ENCODE peak calls at places on chromosomes 13 and 19, in seven cellular contexts. M is NCI-H1436 treated with DMSO at 0.1 percent for 48 hours, T is tibial artery, C is ovary, Y is cardiac muscle cell, L is retinal pigment epithelial cell, H is pancreas. P is an unnamed sample.

GRCh38 chr13:110316196-110316595 is 9.1 kb downstream of the COL4A2 start:
- DNase-seq in L (no peak), M (no peak), T (peak), H (no peak), C (no peak), Y (no peak), P (no peak)

GRCh38 chr13:50085063-50085462 is 69.8 kb downstream of the KCNRG start:
- DNase-seq in T (no peak), Y (peak), C (no peak), L (no peak), M (no peak), H (no peak), P (no peak)

GRCh38 chr19:14368011-14368513 is 13.2 kb upstream of the ADGRE5 start:
- DNase-seq in H (no peak), M (no peak), C (no peak), L (no peak), Y (peak), T (no peak), P (no peak)

GRCh38 chr13:46743191-46743590 is 53.8 kb downstream of the ESD start:
- DNase-seq in C (no peak), L (peak), H (no peak), Y (peak), T (no peak), M (no peak), P (no peak)

GRCh38 chr19:18208098-18208951 is 4.5 kb upstream of the RAB3A start:
- DNase-seq in L (no peak), M (no peak), Y (peak), C (peak), H (no peak), T (no peak), P (no peak)

GRCh38 chr19:29678484-29679106 is 13.3 kb downstream of the PLEKHF1 start:
- DNase-seq in H (no peak), T (peak), C (no peak), Y (no peak), M (no peak), L (no peak), P (peak)

GRCh38 chr13:27704681-27705080 is 83.0 kb downstream of the POLR1D start:
- DNase-seq in L (no peak), Y (no peak), H (no peak), M (no peak), C (no peak), T (no peak), P (no peak)

GRCh38 chr13:98143157-98143553 is 261 bp downstream of the FARP1 start:
- DNase-seq in T (peak), L (no peak), Y (no peak), C (no peak), M (no peak), H (peak), P (no peak)

GRCh38 chr13:98222816-98223215 is 45.7 kb upstream of the RNF113B start:
- DNase-seq in C (no peak), T (no peak), L (no peak), Y (no peak), H (no peak), M (no peak), P (no peak)

GRCh38 chr13:113557013-113557412 is 27.5 kb upstream of the TFDP1 start:
- DNase-seq in L (no peak), C (no peak), M (no peak), T (no peak), Y (no peak), H (no peak), P (peak)

GRCh38 chr19:12769689-12770088 is 5.7 kb downstream of the HOOK2 start:
- DNase-seq in Y (no peak), M (no peak), T (no peak), H (no peak), L (no peak), C (no peak), P (no peak)

GRCh38 chr19:19033176-19033425 is 216 bp downstream of the SUGP2 start:
- DNase-seq in M (no peak), Y (no peak), L (no peak), H (no peak), C (no peak), T (no peak), P (no peak)

GRCh38 chr13:20981370-20982095 is 79.0 kb upstream of the XPO4 start:
- DNase-seq in Y (no peak), C (no peak), T (no peak), L (no peak), H (no peak), M (no peak), P (no peak)

GRCh38 chr19:1684573-1684912 is 32.1 kb upstream of the TCF3 start:
- DNase-seq in M (no peak), L (no peak), T (no peak), C (no peak), Y (no peak), H (no peak), P (no peak)

GRCh38 chr19:40610396-40611064 is 9.4 kb downstream of the LTBP4 start:
- DNase-seq in Y (no peak), T (peak), C (peak), M (no peak), L (no peak), H (peak), P (no peak)

GRCh38 chr13:47908200-47908902 is 92.7 kb downstream of the SUCLA2 start:
- DNase-seq in T (no peak), L (no peak), C (no peak), M (no peak), Y (peak), H (no peak), P (no peak)

GRCh38 chr13:31413531-31413930 is 213.8 kb downstream of the B3GLCT start:
- DNase-seq in L (no peak), Y (no peak), H (no peak), C (no peak), T (no peak), M (no peak), P (no peak)

GRCh38 chr19:3547301-3547731 is 8.3 kb downstream of the TEKTIP1 start:
- DNase-seq in C (peak), Y (no peak), H (no peak), T (peak), M (no peak), L (no peak), P (no peak)

GRCh38 chr13:100789481-100789880 is 114.9 kb upstream of the TMTC4 start:
- DNase-seq in L (no peak), T (no peak), C (no peak), H (no peak), Y (peak), M (no peak), P (no peak)

GRCh38 chr13:109422163-109422562 is 364.2 kb downstream of the IRS2 start:
- DNase-seq in Y (no peak), T (no peak), M (no peak), C (no peak), H (no peak), L (no peak), P (no peak)

GRCh38 chr13:71577127-71577526 is 289.9 kb downstream of the DACH1 start:
- DNase-seq in Y (peak), H (no peak), T (no peak), M (no peak), L (peak), C (no peak), P (no peak)

P was measured in left lobe of liver.